ENCODE peak calls at places on chromosomes 16 and 17, in ten cellular contexts. T is fibroblast of the aortic adventitia; Z is activated CD4-positive, alpha-beta T cell treated with anti-CD3 and anti-CD28 coated beads for 4 hours; K is hepatic stellate cell; B is SW 1271; N is heart right ventricle; Q is mesothelial cell of epicardium; G is astrocyte of the hippocampus; F is myocyte; L is NCI-H2081. C is an unnamed sample.

GRCh38 chr17:55607736-55608341 is 96.6 kb upstream of the SMIM36 start:
- DNase-seq in L (peak), G (no peak), B (no peak), Q (no peak), T (peak), K (no peak), F (peak), Z (no peak), N (peak), C (no peak)

GRCh38 chr16:2934450-2934849 is 22.7 kb downstream of the FLYWCH1 start:
- DNase-seq in B (no peak), T (no peak), N (no peak), K (no peak), G (no peak), Q (no peak), L (no peak), F (no peak), Z (no peak), C (no peak)

GRCh38 chr17:6994666-6995246 is 1.1 kb upstream of the ALOX12 start:
- DNase-seq in K (no peak), Z (no peak), T (no peak), F (no peak), N (no peak), L (no peak), G (no peak), Q (no peak), B (no peak), C (no peak)

GRCh38 chr16:21088646-21089538 is 61.8 kb downstream of the DNAH3 start:
- DNase-seq in Q (no peak), B (no peak), K (no peak), N (no peak), Z (no peak), G (peak), T (peak), L (no peak), F (no peak), C (no peak)

GRCh38 chr16:81816793-81817210 is 37.7 kb downstream of the PLCG2 start:
- DNase-seq in L (no peak), T (no peak), Q (no peak), Z (no peak), B (no peak), N (no peak), F (no peak), G (no peak), K (no peak), C (peak)

GRCh38 chr16:54286330-54287017 is at the start of gene IRX3:
- DNase-seq in G (peak), Q (peak), K (peak), T (peak), N (peak), B (peak), Z (no peak), F (peak), L (peak), C (no peak)

GRCh38 chr17:17713839-17714238 is 32.6 kb downstream of the RAI1 start:
- DNase-seq in T (peak), N (peak), K (peak), F (peak), G (peak), Q (no peak), Z (no peak), B (no peak), L (no peak), C (no peak)

GRCh38 chr16:66490774-66491715 is 58.9 kb downstream of the TK2 start:
- DNase-seq in G (no peak), B (no peak), T (no peak), Z (no peak), Q (no peak), L (no peak), N (no peak), F (no peak), K (no peak), C (no peak)

GRCh38 chr17:28725660-28726395 is at the start of gene TLCD1:
- DNase-seq in G (peak), F (peak), L (peak), K (peak), T (peak), Z (peak), B (peak), N (peak), Q (no peak), C (peak)

GRCh38 chr16:85982563-85982939 is 83.6 kb downstream of the IRF8 start:
- DNase-seq in N (no peak), Z (no peak), K (no peak), F (no peak), G (no peak), B (no peak), T (no peak), Q (no peak), L (no peak), C (no peak)

GRCh38 chr17:419073-419735 is 66.6 kb upstream of the RPH3AL start:
- DNase-seq in K (no peak), L (no peak), F (no peak), Q (no peak), N (no peak), G (no peak), Z (peak), B (no peak), T (no peak), C (no peak)

GRCh38 chr17:73595068-73595865 is 49.0 kb downstream of the SDK2 start:
- DNase-seq in Q (no peak), F (no peak), Z (no peak), L (peak), G (peak), B (no peak), N (peak), K (no peak), T (no peak), C (peak)

GRCh38 chr17:1267471-1267947 is 2.7 kb upstream of the BHLHA9 start:
- DNase-seq in K (no peak), G (peak), N (peak), F (peak), B (no peak), T (peak), L (no peak), Z (no peak), Q (no peak), C (no peak)

GRCh38 chr16:85898521-85899442 is at the start of gene IRF8:
- DNase-seq in N (peak), G (peak), Z (peak), Q (peak), B (no peak), F (no peak), L (no peak), T (no peak), K (peak), C (peak)

GRCh38 chr17:37752482-37752881 is 7.6 kb upstream of the HNF1B start:
- DNase-seq in L (no peak), N (no peak), Z (no peak), K (no peak), B (no peak), T (no peak), F (no peak), Q (no peak), G (peak), C (no peak)

GRCh38 chr17:17467720-17468119 is 9.1 kb upstream of the MED9 start:
- DNase-seq in F (peak), Q (no peak), T (no peak), K (no peak), B (no peak), G (no peak), N (no peak), L (no peak), Z (no peak), C (no peak)

GRCh38 chr16:4692460-4693295 is 684 bp upstream of the NUDT16L1 start:
- DNase-seq in F (peak), Q (no peak), L (no peak), N (no peak), B (no peak), T (peak), K (no peak), G (no peak), Z (no peak), C (peak)

GRCh38 chr17:78484300-78485159 is 92.7 kb downstream of the DNAH17 start:
- DNase-seq in L (no peak), T (no peak), F (no peak), Q (no peak), Z (peak), B (no peak), K (no peak), N (no peak), G (peak), C (peak)

GRCh38 chr16:59192551-59193199 is 458.6 kb upstream of the GOT2 start:
- DNase-seq in T (no peak), Z (no peak), F (peak), Q (no peak), B (no peak), N (peak), K (no peak), L (no peak), G (peak), C (peak)

GRCh38 chr17:7820231-7820630 is 13.8 kb upstream of the KDM6B start:
- DNase-seq in L (no peak), G (no peak), F (no peak), K (no peak), T (no peak), Z (no peak), B (no peak), N (no peak), Q (no peak), C (no peak)

GRCh38 chr17:57459286-57459915 is 203.1 kb downstream of the MSI2 start:
- DNase-seq in L (no peak), Q (no peak), Z (no peak), F (peak), N (no peak), T (peak), G (peak), B (no peak), K (no peak), C (no peak)

GRCh38 chr17:18258356-18259038 is at the start of gene FLII:
- DNase-seq in Z (peak), G (peak), F (peak), L (peak), K (peak), N (peak), Q (no peak), T (peak), B (no peak), C (peak)

GRCh38 chr17:29059281-29059680 is 16.3 kb downstream of the PIPOX start:
- DNase-seq in T (peak), N (no peak), Q (no peak), L (no peak), B (no peak), K (peak), Z (no peak), F (peak), G (peak), C (no peak)

GRCh38 chr16:48003226-48003907 is 152.4 kb downstream of the ABCC12 start:
- DNase-seq in K (no peak), T (no peak), Z (no peak), N (no peak), Q (no peak), F (no peak), L (no peak), B (no peak), G (peak), C (no peak)

GRCh38 chr16:18984425-18985005 is 781 bp downstream of the TMC7 start:
- DNase-seq in T (peak), G (no peak), L (no peak), B (no peak), Z (no peak), F (no peak), K (no peak), Q (no peak), N (no peak), C (no peak)

GRCh38 chr16:68711421-68712139 is 25.5 kb upstream of the CDH1 start:
- DNase-seq in F (no peak), Q (no peak), L (no peak), B (no peak), Z (no peak), G (no peak), K (no peak), N (no peak), T (no peak), C (no peak)

GRCh38 chr16:77675464-77676324 is 46.6 kb upstream of the NUDT7 start:
- DNase-seq in G (peak), Z (peak), K (peak), F (peak), B (no peak), N (peak), L (peak), Q (peak), T (peak), C (peak)

GRCh38 chr16:88804552-88805339 is 1.2 kb downstream of the CDT1 start:
- DNase-seq in Z (no peak), B (no peak), N (no peak), K (no peak), F (no peak), Q (no peak), L (peak), T (no peak), G (no peak), C (peak)

GRCh38 chr17:71331754-71332153 is 789.1 kb upstream of the SOX9 start:
- DNase-seq in G (no peak), F (no peak), T (no peak), K (no peak), L (no peak), Q (no peak), Z (no peak), N (no peak), B (no peak), C (no peak)

GRCh38 chr16:18839555-18839954 is 38.2 kb upstream of the ARL6IP1 start:
- DNase-seq in F (no peak), B (no peak), N (no peak), Q (no peak), T (no peak), K (no peak), G (no peak), L (no peak), Z (no peak), C (no peak)

GRCh38 chr16:4410335-4411075 is 5.9 kb downstream of the CORO7 start:
- DNase-seq in N (no peak), Z (no peak), G (peak), Q (no peak), L (peak), B (no peak), F (peak), K (peak), T (peak), C (no peak)

GRCh38 chr17:58320163-58320558 is 8.4 kb downstream of the TSPOAP1 start:
- DNase-seq in Q (no peak), G (no peak), F (no peak), T (no peak), N (no peak), Z (no peak), K (no peak), L (no peak), B (no peak), C (no peak)

GRCh38 chr17:17568772-17569195 is 22.7 kb downstream of the PEMT start:
- DNase-seq in B (no peak), Z (peak), L (peak), K (peak), F (peak), G (peak), Q (peak), N (peak), T (peak), C (peak)

GRCh38 chr17:549197-550040 is 165.2 kb downstream of the VPS53 start:
- DNase-seq in K (no peak), N (no peak), B (no peak), G (peak), F (peak), L (no peak), Q (no peak), Z (no peak), T (no peak), C (no peak)

GRCh38 chr16:3959148-3959547 is 78.6 kb upstream of the CREBBP start:
- DNase-seq in T (peak), F (peak), G (peak), N (no peak), L (no peak), K (peak), B (no peak), Z (no peak), Q (no peak), C (no peak)

GRCh38 chr17:28008526-28008925 is 34.0 kb upstream of the NLK start:
- DNase-seq in T (peak), K (peak), B (no peak), L (no peak), F (peak), Q (no peak), G (peak), N (peak), Z (no peak), C (peak)

C was measured in OCI-LY7.